ENCODE peak calls at places on chromosomes 4 and X, in ten cellular contexts. One of them, this sample, is unnamed.
A peak's percentile ranks its signal among the peaks of the same experiment; 100 is the strongest.

GRCh38 chr4:97994765-97995465 is 148.4 kb downstream of the STPG2 start:
- DNase-seq in AG04450: no peak
- DNase-seq in mammary epithelial cell: peak; percentile 49
- DNase-seq in activated naive CD8-positive, alpha-beta T cell treated with anti-CD3 and anti-CD28 coated beads, Interleukin-2, amount 50 U/mL, for 24 hours: no peak
- DNase-seq in cardiac muscle cell: no peak
- DNase-seq in CD8-positive, alpha-beta memory T cell: no peak
- DNase-seq in cardiac fibroblast: no peak
- DNase-seq in ACHN: no peak
- DNase-seq in activated T-helper 9 cell treated with anti-CD3 and anti-CD28 coated beads, Interleukin-2, amount 50 U/mL, for 16 hours: no peak
- DNase-seq in CD4-positive, alpha-beta T cell: no peak
- DNase-seq in this sample: no peak

GRCh38 chr4:87050596-87050995 is 115.8 kb downstream of the AFF1 start:
- DNase-seq in activated naive CD8-positive, alpha-beta T cell treated with anti-CD3 and anti-CD28 coated beads, Interleukin-2, amount 50 U/mL, for 24 hours: no peak
- DNase-seq in cardiac muscle cell: no peak
- DNase-seq in activated T-helper 9 cell treated with anti-CD3 and anti-CD28 coated beads, Interleukin-2, amount 50 U/mL, for 16 hours: no peak
- DNase-seq in ACHN: no peak
- DNase-seq in CD8-positive, alpha-beta memory T cell: no peak
- DNase-seq in CD4-positive, alpha-beta T cell: no peak
- DNase-seq in cardiac fibroblast: peak; percentile 71
- DNase-seq in mammary epithelial cell: no peak
- DNase-seq in AG04450: no peak
- DNase-seq in this sample: no peak

GRCh38 chr4:92304073-92304472 is 307 bp downstream of the GRID2 start:
- DNase-seq in ACHN: no peak
- DNase-seq in activated naive CD8-positive, alpha-beta T cell treated with anti-CD3 and anti-CD28 coated beads, Interleukin-2, amount 50 U/mL, for 24 hours: no peak
- DNase-seq in CD4-positive, alpha-beta T cell: no peak
- DNase-seq in mammary epithelial cell: no peak
- DNase-seq in CD8-positive, alpha-beta memory T cell: no peak
- DNase-seq in AG04450: no peak
- DNase-seq in cardiac muscle cell: peak; percentile 9
- DNase-seq in cardiac fibroblast: no peak
- DNase-seq in activated T-helper 9 cell treated with anti-CD3 and anti-CD28 coated beads, Interleukin-2, amount 50 U/mL, for 16 hours: no peak
- DNase-seq in this sample: no peak

GRCh38 chrX:15973941-15974340 is 119.3 kb upstream of the AP1S2 start:
- DNase-seq in ACHN: no peak
- DNase-seq in cardiac fibroblast: peak; percentile 13
- DNase-seq in activated naive CD8-positive, alpha-beta T cell treated with anti-CD3 and anti-CD28 coated beads, Interleukin-2, amount 50 U/mL, for 24 hours: no peak
- DNase-seq in AG04450: no peak
- DNase-seq in CD8-positive, alpha-beta memory T cell: no peak
- DNase-seq in cardiac muscle cell: no peak
- DNase-seq in activated T-helper 9 cell treated with anti-CD3 and anti-CD28 coated beads, Interleukin-2, amount 50 U/mL, for 16 hours: no peak
- DNase-seq in mammary epithelial cell: no peak
- DNase-seq in CD4-positive, alpha-beta T cell: no peak
- DNase-seq in this sample: no peak

GRCh38 chr4:126839066-126839465 is 793.7 kb upstream of the INTU start:
- DNase-seq in mammary epithelial cell: no peak
- DNase-seq in ACHN: no peak
- DNase-seq in activated T-helper 9 cell treated with anti-CD3 and anti-CD28 coated beads, Interleukin-2, amount 50 U/mL, for 16 hours: no peak
- DNase-seq in AG04450: no peak
- DNase-seq in CD8-positive, alpha-beta memory T cell: no peak
- DNase-seq in cardiac muscle cell: no peak
- DNase-seq in CD4-positive, alpha-beta T cell: no peak
- DNase-seq in activated naive CD8-positive, alpha-beta T cell treated with anti-CD3 and anti-CD28 coated beads, Interleukin-2, amount 50 U/mL, for 24 hours: no peak
- DNase-seq in cardiac fibroblast: peak; percentile 35
- DNase-seq in this sample: no peak

GRCh38 chr4:26028133-26028792 is 114.2 kb downstream of the SMIM20 start:
- DNase-seq in activated T-helper 9 cell treated with anti-CD3 and anti-CD28 coated beads, Interleukin-2, amount 50 U/mL, for 16 hours: no peak
- DNase-seq in cardiac fibroblast: no peak
- DNase-seq in AG04450: no peak
- DNase-seq in ACHN: no peak
- DNase-seq in activated naive CD8-positive, alpha-beta T cell treated with anti-CD3 and anti-CD28 coated beads, Interleukin-2, amount 50 U/mL, for 24 hours: no peak
- DNase-seq in cardiac muscle cell: no peak
- DNase-seq in CD4-positive, alpha-beta T cell: no peak
- DNase-seq in CD8-positive, alpha-beta memory T cell: no peak
- DNase-seq in mammary epithelial cell: no peak
- DNase-seq in this sample: no peak

GRCh38 chr4:48173055-48173991 is 39.3 kb upstream of the TXK start:
- DNase-seq in AG04450: peak; percentile 36
- DNase-seq in CD8-positive, alpha-beta memory T cell: no peak
- DNase-seq in cardiac fibroblast: peak; percentile 15
- DNase-seq in cardiac muscle cell: no peak
- DNase-seq in activated T-helper 9 cell treated with anti-CD3 and anti-CD28 coated beads, Interleukin-2, amount 50 U/mL, for 16 hours: no peak
- DNase-seq in CD4-positive, alpha-beta T cell: no peak
- DNase-seq in mammary epithelial cell: peak; percentile 85
- DNase-seq in activated naive CD8-positive, alpha-beta T cell treated with anti-CD3 and anti-CD28 coated beads, Interleukin-2, amount 50 U/mL, for 24 hours: no peak
- DNase-seq in ACHN: peak; percentile 85
- DNase-seq in this sample: peak; percentile 48

GRCh38 chrX:49754238-49754857 is 58.6 kb upstream of the PAGE1 start:
- DNase-seq in AG04450: peak; percentile 0
- DNase-seq in CD4-positive, alpha-beta T cell: peak; percentile 36
- DNase-seq in ACHN: peak; percentile 3
- DNase-seq in CD8-positive, alpha-beta memory T cell: peak; percentile 9
- DNase-seq in mammary epithelial cell: peak; percentile 3
- DNase-seq in activated T-helper 9 cell treated with anti-CD3 and anti-CD28 coated beads, Interleukin-2, amount 50 U/mL, for 16 hours: peak; percentile 6
- DNase-seq in cardiac muscle cell: peak; percentile 56
- DNase-seq in activated naive CD8-positive, alpha-beta T cell treated with anti-CD3 and anti-CD28 coated beads, Interleukin-2, amount 50 U/mL, for 24 hours: peak; percentile 23
- DNase-seq in cardiac fibroblast: peak; percentile 50
- DNase-seq in this sample: peak; percentile 46

GRCh38 chrX:11129546-11129945 is 18.4 kb downstream of the HCCS start:
- DNase-seq in AG04450: no peak
- DNase-seq in mammary epithelial cell: no peak
- DNase-seq in CD4-positive, alpha-beta T cell: no peak
- DNase-seq in cardiac fibroblast: no peak
- DNase-seq in cardiac muscle cell: no peak
- DNase-seq in ACHN: no peak
- DNase-seq in activated naive CD8-positive, alpha-beta T cell treated with anti-CD3 and anti-CD28 coated beads, Interleukin-2, amount 50 U/mL, for 24 hours: no peak
- DNase-seq in CD8-positive, alpha-beta memory T cell: no peak
- DNase-seq in activated T-helper 9 cell treated with anti-CD3 and anti-CD28 coated beads, Interleukin-2, amount 50 U/mL, for 16 hours: no peak
- DNase-seq in this sample: no peak

GRCh38 chrX:65596270-65596669 is 61.7 kb upstream of the LAS1L start:
- DNase-seq in ACHN: no peak
- DNase-seq in mammary epithelial cell: peak; percentile 54
- DNase-seq in CD8-positive, alpha-beta memory T cell: peak; percentile 41
- DNase-seq in CD4-positive, alpha-beta T cell: peak; percentile 35
- DNase-seq in activated naive CD8-positive, alpha-beta T cell treated with anti-CD3 and anti-CD28 coated beads, Interleukin-2, amount 50 U/mL, for 24 hours: peak; percentile 34
- DNase-seq in cardiac muscle cell: no peak
- DNase-seq in activated T-helper 9 cell treated with anti-CD3 and anti-CD28 coated beads, Interleukin-2, amount 50 U/mL, for 16 hours: peak; percentile 40
- DNase-seq in cardiac fibroblast: peak; percentile 71
- DNase-seq in AG04450: no peak
- DNase-seq in this sample: no peak

GRCh38 chr4:26218677-26219181 is 102.1 kb upstream of the RBPJ start:
- DNase-seq in activated T-helper 9 cell treated with anti-CD3 and anti-CD28 coated beads, Interleukin-2, amount 50 U/mL, for 16 hours: no peak
- DNase-seq in CD8-positive, alpha-beta memory T cell: no peak
- DNase-seq in AG04450: no peak
- DNase-seq in ACHN: no peak
- DNase-seq in activated naive CD8-positive, alpha-beta T cell treated with anti-CD3 and anti-CD28 coated beads, Interleukin-2, amount 50 U/mL, for 24 hours: no peak
- DNase-seq in cardiac fibroblast: no peak
- DNase-seq in cardiac muscle cell: no peak
- DNase-seq in mammary epithelial cell: no peak
- DNase-seq in CD4-positive, alpha-beta T cell: no peak
- DNase-seq in this sample: no peak

GRCh38 chrX:41589634-41590270 is 99.0 kb upstream of the GPR34 start:
- DNase-seq in cardiac fibroblast: peak; percentile 19
- DNase-seq in CD8-positive, alpha-beta memory T cell: no peak
- DNase-seq in CD4-positive, alpha-beta T cell: no peak
- DNase-seq in activated T-helper 9 cell treated with anti-CD3 and anti-CD28 coated beads, Interleukin-2, amount 50 U/mL, for 16 hours: no peak
- DNase-seq in AG04450: no peak
- DNase-seq in mammary epithelial cell: no peak
- DNase-seq in ACHN: peak; percentile 76
- DNase-seq in activated naive CD8-positive, alpha-beta T cell treated with anti-CD3 and anti-CD28 coated beads, Interleukin-2, amount 50 U/mL, for 24 hours: no peak
- DNase-seq in cardiac muscle cell: no peak
- DNase-seq in this sample: no peak

GRCh38 chrX:16771483-16772398 is 14.5 kb upstream of the TXLNG start:
- DNase-seq in activated naive CD8-positive, alpha-beta T cell treated with anti-CD3 and anti-CD28 coated beads, Interleukin-2, amount 50 U/mL, for 24 hours: no peak
- DNase-seq in activated T-helper 9 cell treated with anti-CD3 and anti-CD28 coated beads, Interleukin-2, amount 50 U/mL, for 16 hours: no peak
- DNase-seq in cardiac muscle cell: peak; percentile 30
- DNase-seq in CD8-positive, alpha-beta memory T cell: no peak
- DNase-seq in ACHN: peak; percentile 3
- DNase-seq in mammary epithelial cell: peak; percentile 87
- DNase-seq in cardiac fibroblast: peak; percentile 77
- DNase-seq in AG04450: peak; percentile 39
- DNase-seq in CD4-positive, alpha-beta T cell: no peak
- DNase-seq in this sample: peak; percentile 79

GRCh38 chr4:139740531-139741041 is 75.0 kb downstream of the MGST2 start:
- DNase-seq in ACHN: peak; percentile 14
- DNase-seq in cardiac fibroblast: peak; percentile 94
- DNase-seq in CD4-positive, alpha-beta T cell: no peak
- DNase-seq in mammary epithelial cell: peak; percentile 59
- DNase-seq in activated naive CD8-positive, alpha-beta T cell treated with anti-CD3 and anti-CD28 coated beads, Interleukin-2, amount 50 U/mL, for 24 hours: no peak
- DNase-seq in cardiac muscle cell: no peak
- DNase-seq in activated T-helper 9 cell treated with anti-CD3 and anti-CD28 coated beads, Interleukin-2, amount 50 U/mL, for 16 hours: no peak
- DNase-seq in AG04450: peak; percentile 78
- DNase-seq in CD8-positive, alpha-beta memory T cell: no peak
- DNase-seq in this sample: peak; percentile 66

GRCh38 chrX:129772796-129773431 is 6.8 kb upstream of the SASH3 start:
- DNase-seq in activated naive CD8-positive, alpha-beta T cell treated with anti-CD3 and anti-CD28 coated beads, Interleukin-2, amount 50 U/mL, for 24 hours: peak; percentile 57
- DNase-seq in AG04450: no peak
- DNase-seq in cardiac fibroblast: no peak
- DNase-seq in activated T-helper 9 cell treated with anti-CD3 and anti-CD28 coated beads, Interleukin-2, amount 50 U/mL, for 16 hours: no peak
- DNase-seq in ACHN: no peak
- DNase-seq in mammary epithelial cell: no peak
- DNase-seq in CD4-positive, alpha-beta T cell: no peak
- DNase-seq in CD8-positive, alpha-beta memory T cell: peak; percentile 44
- DNase-seq in cardiac muscle cell: no peak
- DNase-seq in this sample: no peak

This sample was measured in NCI-H460.